ENCODE peak calls at places on chromosome 20, in seven cellular contexts. One of them, this sample, is unnamed.

GRCh38 chr20:37901280-37901666 is 1.7 kb upstream of the VSTM2L start:
- DNase-seq in ureter: no peak
- DNase-seq in HFF-Myc: no peak
- DNase-seq in EH: no peak
- DNase-seq in stimulated activated naive B cell treated with anti-CD40 and anti-IgM and Interleukin-4, amounts not matched to agents 10 μg/mL and 1 μg/mL and 100 μg/mL, for 72 hours: no peak
- DNase-seq in NCI-H748 treated with DMSO at 0.1 percent for 48 hours: no peak
- DNase-seq in activated naive CD8-positive, alpha-beta T cell treated with anti-CD3 and anti-CD28 coated beads, Interleukin-2, amount 50 U/mL, for 24 hours: no peak
- DNase-seq in this sample: no peak

GRCh38 chr20:6142348-6142993 is 19.6 kb upstream of the FERMT1 start:
- DNase-seq in ureter: peak
- DNase-seq in HFF-Myc: peak
- DNase-seq in EH: peak
- DNase-seq in stimulated activated naive B cell treated with anti-CD40 and anti-IgM and Interleukin-4, amounts not matched to agents 10 μg/mL and 1 μg/mL and 100 μg/mL, for 72 hours: no peak
- DNase-seq in NCI-H748 treated with DMSO at 0.1 percent for 48 hours: peak
- DNase-seq in activated naive CD8-positive, alpha-beta T cell treated with anti-CD3 and anti-CD28 coated beads, Interleukin-2, amount 50 U/mL, for 24 hours: peak
- DNase-seq in this sample: peak

GRCh38 chr20:24303393-24303792 is 166.0 kb upstream of the SYNDIG1 start:
- DNase-seq in ureter: no peak
- DNase-seq in HFF-Myc: no peak
- DNase-seq in EH: peak
- DNase-seq in stimulated activated naive B cell treated with anti-CD40 and anti-IgM and Interleukin-4, amounts not matched to agents 10 μg/mL and 1 μg/mL and 100 μg/mL, for 72 hours: no peak
- DNase-seq in NCI-H748 treated with DMSO at 0.1 percent for 48 hours: no peak
- DNase-seq in activated naive CD8-positive, alpha-beta T cell treated with anti-CD3 and anti-CD28 coated beads, Interleukin-2, amount 50 U/mL, for 24 hours: no peak
- DNase-seq in this sample: no peak

GRCh38 chr20:24780648-24781047 is 168.4 kb upstream of the CST7 start:
- DNase-seq in ureter: no peak
- DNase-seq in HFF-Myc: no peak
- DNase-seq in EH: no peak
- DNase-seq in stimulated activated naive B cell treated with anti-CD40 and anti-IgM and Interleukin-4, amounts not matched to agents 10 μg/mL and 1 μg/mL and 100 μg/mL, for 72 hours: no peak
- DNase-seq in NCI-H748 treated with DMSO at 0.1 percent for 48 hours: no peak
- DNase-seq in activated naive CD8-positive, alpha-beta T cell treated with anti-CD3 and anti-CD28 coated beads, Interleukin-2, amount 50 U/mL, for 24 hours: no peak
- DNase-seq in this sample: no peak

GRCh38 chr20:4720121-4720976 is 1.4 kb upstream of the PRND start:
- DNase-seq in ureter: peak
- DNase-seq in HFF-Myc: peak
- DNase-seq in EH: peak
- DNase-seq in stimulated activated naive B cell treated with anti-CD40 and anti-IgM and Interleukin-4, amounts not matched to agents 10 μg/mL and 1 μg/mL and 100 μg/mL, for 72 hours: peak
- DNase-seq in NCI-H748 treated with DMSO at 0.1 percent for 48 hours: peak
- DNase-seq in activated naive CD8-positive, alpha-beta T cell treated with anti-CD3 and anti-CD28 coated beads, Interleukin-2, amount 50 U/mL, for 24 hours: peak
- DNase-seq in this sample: peak

GRCh38 chr20:49283176-49283702 is 5.4 kb upstream of the ZNFX1 start:
- DNase-seq in ureter: no peak
- DNase-seq in HFF-Myc: no peak
- DNase-seq in EH: no peak
- DNase-seq in stimulated activated naive B cell treated with anti-CD40 and anti-IgM and Interleukin-4, amounts not matched to agents 10 μg/mL and 1 μg/mL and 100 μg/mL, for 72 hours: no peak
- DNase-seq in NCI-H748 treated with DMSO at 0.1 percent for 48 hours: no peak
- DNase-seq in activated naive CD8-positive, alpha-beta T cell treated with anti-CD3 and anti-CD28 coated beads, Interleukin-2, amount 50 U/mL, for 24 hours: no peak
- DNase-seq in this sample: no peak

GRCh38 chr20:37223053-37223452 is 38.6 kb downstream of the GHRH start:
- DNase-seq in ureter: no peak
- DNase-seq in HFF-Myc: peak
- DNase-seq in EH: peak
- DNase-seq in stimulated activated naive B cell treated with anti-CD40 and anti-IgM and Interleukin-4, amounts not matched to agents 10 μg/mL and 1 μg/mL and 100 μg/mL, for 72 hours: peak
- DNase-seq in NCI-H748 treated with DMSO at 0.1 percent for 48 hours: no peak
- DNase-seq in activated naive CD8-positive, alpha-beta T cell treated with anti-CD3 and anti-CD28 coated beads, Interleukin-2, amount 50 U/mL, for 24 hours: no peak
- DNase-seq in this sample: no peak

GRCh38 chr20:16491277-16491912 is 81.9 kb downstream of the KIF16B start:
- DNase-seq in ureter: no peak
- DNase-seq in HFF-Myc: no peak
- DNase-seq in EH: peak
- DNase-seq in stimulated activated naive B cell treated with anti-CD40 and anti-IgM and Interleukin-4, amounts not matched to agents 10 μg/mL and 1 μg/mL and 100 μg/mL, for 72 hours: peak
- DNase-seq in NCI-H748 treated with DMSO at 0.1 percent for 48 hours: no peak
- DNase-seq in activated naive CD8-positive, alpha-beta T cell treated with anti-CD3 and anti-CD28 coated beads, Interleukin-2, amount 50 U/mL, for 24 hours: no peak
- DNase-seq in this sample: no peak

GRCh38 chr20:47982574-47983360 is 197.5 kb upstream of the SULF2 start:
- DNase-seq in ureter: no peak
- DNase-seq in HFF-Myc: no peak
- DNase-seq in EH: no peak
- DNase-seq in stimulated activated naive B cell treated with anti-CD40 and anti-IgM and Interleukin-4, amounts not matched to agents 10 μg/mL and 1 μg/mL and 100 μg/mL, for 72 hours: no peak
- DNase-seq in NCI-H748 treated with DMSO at 0.1 percent for 48 hours: no peak
- DNase-seq in activated naive CD8-positive, alpha-beta T cell treated with anti-CD3 and anti-CD28 coated beads, Interleukin-2, amount 50 U/mL, for 24 hours: no peak
- DNase-seq in this sample: no peak

GRCh38 chr20:56630506-56631317 is 1.6 kb downstream of the TFAP2C start:
- DNase-seq in ureter: no peak
- DNase-seq in HFF-Myc: no peak
- DNase-seq in EH: peak
- DNase-seq in stimulated activated naive B cell treated with anti-CD40 and anti-IgM and Interleukin-4, amounts not matched to agents 10 μg/mL and 1 μg/mL and 100 μg/mL, for 72 hours: no peak
- DNase-seq in NCI-H748 treated with DMSO at 0.1 percent for 48 hours: no peak
- DNase-seq in activated naive CD8-positive, alpha-beta T cell treated with anti-CD3 and anti-CD28 coated beads, Interleukin-2, amount 50 U/mL, for 24 hours: no peak
- DNase-seq in this sample: no peak

GRCh38 chr20:38270869-38271608 is 10.5 kb upstream of the KIAA1755 start:
- DNase-seq in ureter: peak
- DNase-seq in HFF-Myc: peak
- DNase-seq in EH: peak
- DNase-seq in stimulated activated naive B cell treated with anti-CD40 and anti-IgM and Interleukin-4, amounts not matched to agents 10 μg/mL and 1 μg/mL and 100 μg/mL, for 72 hours: no peak
- DNase-seq in NCI-H748 treated with DMSO at 0.1 percent for 48 hours: no peak
- DNase-seq in activated naive CD8-positive, alpha-beta T cell treated with anti-CD3 and anti-CD28 coated beads, Interleukin-2, amount 50 U/mL, for 24 hours: no peak
- DNase-seq in this sample: no peak

GRCh38 chr20:63007472-63007721 is 633 bp upstream of the BHLHE23 start:
- DNase-seq in ureter: no peak
- DNase-seq in HFF-Myc: no peak
- DNase-seq in EH: no peak
- DNase-seq in stimulated activated naive B cell treated with anti-CD40 and anti-IgM and Interleukin-4, amounts not matched to agents 10 μg/mL and 1 μg/mL and 100 μg/mL, for 72 hours: no peak
- DNase-seq in NCI-H748 treated with DMSO at 0.1 percent for 48 hours: no peak
- DNase-seq in activated naive CD8-positive, alpha-beta T cell treated with anti-CD3 and anti-CD28 coated beads, Interleukin-2, amount 50 U/mL, for 24 hours: no peak
- DNase-seq in this sample: no peak

GRCh38 chr20:1434571-1435336 is 31.9 kb downstream of the NSFL1C start:
- DNase-seq in ureter: no peak
- DNase-seq in HFF-Myc: peak
- DNase-seq in EH: peak
- DNase-seq in stimulated activated naive B cell treated with anti-CD40 and anti-IgM and Interleukin-4, amounts not matched to agents 10 μg/mL and 1 μg/mL and 100 μg/mL, for 72 hours: peak
- DNase-seq in NCI-H748 treated with DMSO at 0.1 percent for 48 hours: no peak
- DNase-seq in activated naive CD8-positive, alpha-beta T cell treated with anti-CD3 and anti-CD28 coated beads, Interleukin-2, amount 50 U/mL, for 24 hours: peak
- DNase-seq in this sample: no peak

GRCh38 chr20:58246346-58246745 is 17.9 kb upstream of the ANKRD60 start:
- DNase-seq in ureter: no peak
- DNase-seq in HFF-Myc: no peak
- DNase-seq in EH: no peak
- DNase-seq in stimulated activated naive B cell treated with anti-CD40 and anti-IgM and Interleukin-4, amounts not matched to agents 10 μg/mL and 1 μg/mL and 100 μg/mL, for 72 hours: no peak
- DNase-seq in NCI-H748 treated with DMSO at 0.1 percent for 48 hours: no peak
- DNase-seq in activated naive CD8-positive, alpha-beta T cell treated with anti-CD3 and anti-CD28 coated beads, Interleukin-2, amount 50 U/mL, for 24 hours: no peak
- DNase-seq in this sample: peak

GRCh38 chr20:36808317-36809257 is 35.0 kb upstream of the DSN1 start:
- DNase-seq in ureter: no peak
- DNase-seq in HFF-Myc: no peak
- DNase-seq in EH: peak
- DNase-seq in stimulated activated naive B cell treated with anti-CD40 and anti-IgM and Interleukin-4, amounts not matched to agents 10 μg/mL and 1 μg/mL and 100 μg/mL, for 72 hours: peak
- DNase-seq in NCI-H748 treated with DMSO at 0.1 percent for 48 hours: peak
- DNase-seq in activated naive CD8-positive, alpha-beta T cell treated with anti-CD3 and anti-CD28 coated beads, Interleukin-2, amount 50 U/mL, for 24 hours: peak
- DNase-seq in this sample: no peak

GRCh38 chr20:63977392-63978276 is 1.8 kb downstream of the SAMD10 start:
- DNase-seq in ureter: no peak
- DNase-seq in HFF-Myc: no peak
- DNase-seq in EH: peak
- DNase-seq in stimulated activated naive B cell treated with anti-CD40 and anti-IgM and Interleukin-4, amounts not matched to agents 10 μg/mL and 1 μg/mL and 100 μg/mL, for 72 hours: no peak
- DNase-seq in NCI-H748 treated with DMSO at 0.1 percent for 48 hours: no peak
- DNase-seq in activated naive CD8-positive, alpha-beta T cell treated with anti-CD3 and anti-CD28 coated beads, Interleukin-2, amount 50 U/mL, for 24 hours: peak
- DNase-seq in this sample: no peak

GRCh38 chr20:62063981-62064787 is 1.5 kb downstream of the TAF4 start:
- DNase-seq in ureter: no peak
- DNase-seq in HFF-Myc: no peak
- DNase-seq in EH: peak
- DNase-seq in stimulated activated naive B cell treated with anti-CD40 and anti-IgM and Interleukin-4, amounts not matched to agents 10 μg/mL and 1 μg/mL and 100 μg/mL, for 72 hours: no peak
- DNase-seq in NCI-H748 treated with DMSO at 0.1 percent for 48 hours: no peak
- DNase-seq in activated naive CD8-positive, alpha-beta T cell treated with anti-CD3 and anti-CD28 coated beads, Interleukin-2, amount 50 U/mL, for 24 hours: no peak
- DNase-seq in this sample: no peak

GRCh38 chr20:51019598-51020592 is 3.0 kb downstream of the KCNG1 start:
- DNase-seq in ureter: no peak
- DNase-seq in HFF-Myc: no peak
- DNase-seq in EH: no peak
- DNase-seq in stimulated activated naive B cell treated with anti-CD40 and anti-IgM and Interleukin-4, amounts not matched to agents 10 μg/mL and 1 μg/mL and 100 μg/mL, for 72 hours: no peak
- DNase-seq in NCI-H748 treated with DMSO at 0.1 percent for 48 hours: no peak
- DNase-seq in activated naive CD8-positive, alpha-beta T cell treated with anti-CD3 and anti-CD28 coated beads, Interleukin-2, amount 50 U/mL, for 24 hours: no peak
- DNase-seq in this sample: no peak

GRCh38 chr20:57047281-57048026 is 219.0 kb downstream of the BMP7 start:
- DNase-seq in ureter: peak
- DNase-seq in HFF-Myc: no peak
- DNase-seq in EH: no peak
- DNase-seq in stimulated activated naive B cell treated with anti-CD40 and anti-IgM and Interleukin-4, amounts not matched to agents 10 μg/mL and 1 μg/mL and 100 μg/mL, for 72 hours: no peak
- DNase-seq in NCI-H748 treated with DMSO at 0.1 percent for 48 hours: no peak
- DNase-seq in activated naive CD8-positive, alpha-beta T cell treated with anti-CD3 and anti-CD28 coated beads, Interleukin-2, amount 50 U/mL, for 24 hours: no peak
- DNase-seq in this sample: no peak

GRCh38 chr20:57282691-57283361 is 16.4 kb upstream of the BMP7 start:
- DNase-seq in ureter: no peak
- DNase-seq in HFF-Myc: peak
- DNase-seq in EH: no peak
- DNase-seq in stimulated activated naive B cell treated with anti-CD40 and anti-IgM and Interleukin-4, amounts not matched to agents 10 μg/mL and 1 μg/mL and 100 μg/mL, for 72 hours: no peak
- DNase-seq in NCI-H748 treated with DMSO at 0.1 percent for 48 hours: no peak
- DNase-seq in activated naive CD8-positive, alpha-beta T cell treated with anti-CD3 and anti-CD28 coated beads, Interleukin-2, amount 50 U/mL, for 24 hours: no peak
- DNase-seq in this sample: no peak

GRCh38 chr20:14622796-14623195 is 285.4 kb upstream of the FLRT3 start:
- DNase-seq in ureter: no peak
- DNase-seq in HFF-Myc: peak
- DNase-seq in EH: peak
- DNase-seq in stimulated activated naive B cell treated with anti-CD40 and anti-IgM and Interleukin-4, amounts not matched to agents 10 μg/mL and 1 μg/mL and 100 μg/mL, for 72 hours: no peak
- DNase-seq in NCI-H748 treated with DMSO at 0.1 percent for 48 hours: no peak
- DNase-seq in activated naive CD8-positive, alpha-beta T cell treated with anti-CD3 and anti-CD28 coated beads, Interleukin-2, amount 50 U/mL, for 24 hours: no peak
- DNase-seq in this sample: no peak

GRCh38 chr20:17833036-17833674 is 133.4 kb downstream of the BANF2 start:
- DNase-seq in ureter: no peak
- DNase-seq in HFF-Myc: no peak
- DNase-seq in EH: peak
- DNase-seq in stimulated activated naive B cell treated with anti-CD40 and anti-IgM and Interleukin-4, amounts not matched to agents 10 μg/mL and 1 μg/mL and 100 μg/mL, for 72 hours: no peak
- DNase-seq in NCI-H748 treated with DMSO at 0.1 percent for 48 hours: no peak
- DNase-seq in activated naive CD8-positive, alpha-beta T cell treated with anti-CD3 and anti-CD28 coated beads, Interleukin-2, amount 50 U/mL, for 24 hours: no peak
- DNase-seq in this sample: no peak

GRCh38 chr20:60046011-60046413 is 87.8 kb downstream of the CDH26 start:
- DNase-seq in ureter: no peak
- DNase-seq in HFF-Myc: peak
- DNase-seq in EH: peak
- DNase-seq in stimulated activated naive B cell treated with anti-CD40 and anti-IgM and Interleukin-4, amounts not matched to agents 10 μg/mL and 1 μg/mL and 100 μg/mL, for 72 hours: no peak
- DNase-seq in NCI-H748 treated with DMSO at 0.1 percent for 48 hours: no peak
- DNase-seq in activated naive CD8-positive, alpha-beta T cell treated with anti-CD3 and anti-CD28 coated beads, Interleukin-2, amount 50 U/mL, for 24 hours: no peak
- DNase-seq in this sample: no peak

GRCh38 chr20:35145141-35145564 is 2.0 kb downstream of the EDEM2 start:
- DNase-seq in ureter: no peak
- DNase-seq in HFF-Myc: peak
- DNase-seq in EH: peak
- DNase-seq in stimulated activated naive B cell treated with anti-CD40 and anti-IgM and Interleukin-4, amounts not matched to agents 10 μg/mL and 1 μg/mL and 100 μg/mL, for 72 hours: no peak
- DNase-seq in NCI-H748 treated with DMSO at 0.1 percent for 48 hours: peak
- DNase-seq in activated naive CD8-positive, alpha-beta T cell treated with anti-CD3 and anti-CD28 coated beads, Interleukin-2, amount 50 U/mL, for 24 hours: no peak
- DNase-seq in this sample: no peak

GRCh38 chr20:10338781-10339180 is 95.2 kb downstream of the MKKS start:
- DNase-seq in ureter: no peak
- DNase-seq in HFF-Myc: no peak
- DNase-seq in EH: no peak
- DNase-seq in stimulated activated naive B cell treated with anti-CD40 and anti-IgM and Interleukin-4, amounts not matched to agents 10 μg/mL and 1 μg/mL and 100 μg/mL, for 72 hours: no peak
- DNase-seq in NCI-H748 treated with DMSO at 0.1 percent for 48 hours: no peak
- DNase-seq in activated naive CD8-positive, alpha-beta T cell treated with anti-CD3 and anti-CD28 coated beads, Interleukin-2, amount 50 U/mL, for 24 hours: no peak
- DNase-seq in this sample: no peak

GRCh38 chr20:45087115-45087785 is 13.7 kb downstream of the KCNS1 start:
- DNase-seq in ureter: no peak
- DNase-seq in HFF-Myc: no peak
- DNase-seq in EH: peak
- DNase-seq in stimulated activated naive B cell treated with anti-CD40 and anti-IgM and Interleukin-4, amounts not matched to agents 10 μg/mL and 1 μg/mL and 100 μg/mL, for 72 hours: no peak
- DNase-seq in NCI-H748 treated with DMSO at 0.1 percent for 48 hours: no peak
- DNase-seq in activated naive CD8-positive, alpha-beta T cell treated with anti-CD3 and anti-CD28 coated beads, Interleukin-2, amount 50 U/mL, for 24 hours: no peak
- DNase-seq in this sample: no peak

GRCh38 chr20:11697646-11698045 is 220.0 kb upstream of the BTBD3 start:
- DNase-seq in ureter: no peak
- DNase-seq in HFF-Myc: no peak
- DNase-seq in EH: no peak
- DNase-seq in stimulated activated naive B cell treated with anti-CD40 and anti-IgM and Interleukin-4, amounts not matched to agents 10 μg/mL and 1 μg/mL and 100 μg/mL, for 72 hours: no peak
- DNase-seq in NCI-H748 treated with DMSO at 0.1 percent for 48 hours: no peak
- DNase-seq in activated naive CD8-positive, alpha-beta T cell treated with anti-CD3 and anti-CD28 coated beads, Interleukin-2, amount 50 U/mL, for 24 hours: no peak
- DNase-seq in this sample: no peak

GRCh38 chr20:51132286-51132810 is 109.4 kb upstream of the KCNG1 start:
- DNase-seq in ureter: peak
- DNase-seq in HFF-Myc: no peak
- DNase-seq in EH: peak
- DNase-seq in stimulated activated naive B cell treated with anti-CD40 and anti-IgM and Interleukin-4, amounts not matched to agents 10 μg/mL and 1 μg/mL and 100 μg/mL, for 72 hours: no peak
- DNase-seq in NCI-H748 treated with DMSO at 0.1 percent for 48 hours: no peak
- DNase-seq in activated naive CD8-positive, alpha-beta T cell treated with anti-CD3 and anti-CD28 coated beads, Interleukin-2, amount 50 U/mL, for 24 hours: no peak
- DNase-seq in this sample: no peak

GRCh38 chr20:2800590-2801458 is at the start of gene CPXM1:
- DNase-seq in ureter: no peak
- DNase-seq in HFF-Myc: no peak
- DNase-seq in EH: no peak
- DNase-seq in stimulated activated naive B cell treated with anti-CD40 and anti-IgM and Interleukin-4, amounts not matched to agents 10 μg/mL and 1 μg/mL and 100 μg/mL, for 72 hours: peak
- DNase-seq in NCI-H748 treated with DMSO at 0.1 percent for 48 hours: peak
- DNase-seq in activated naive CD8-positive, alpha-beta T cell treated with anti-CD3 and anti-CD28 coated beads, Interleukin-2, amount 50 U/mL, for 24 hours: peak
- DNase-seq in this sample: no peak

GRCh38 chr20:24634855-24635254 is 165.4 kb downstream of the SYNDIG1 start:
- DNase-seq in ureter: peak
- DNase-seq in HFF-Myc: peak
- DNase-seq in EH: peak
- DNase-seq in stimulated activated naive B cell treated with anti-CD40 and anti-IgM and Interleukin-4, amounts not matched to agents 10 μg/mL and 1 μg/mL and 100 μg/mL, for 72 hours: no peak
- DNase-seq in NCI-H748 treated with DMSO at 0.1 percent for 48 hours: no peak
- DNase-seq in activated naive CD8-positive, alpha-beta T cell treated with anti-CD3 and anti-CD28 coated beads, Interleukin-2, amount 50 U/mL, for 24 hours: no peak
- DNase-seq in this sample: no peak

This sample was measured in esophagus muscularis mucosa.